ENCODE peak calls at places on chromosomes 4 and X, in seven cellular contexts. One of them, this sample, is unnamed.

GRCh38 chr4:145709843-145710242 is 29.9 kb downstream of the C4orf51 start:
- DNase-seq in osteocyte: no peak
- DNase-seq in sigmoid colon: no peak
- DNase-seq in NCI-H2081: no peak
- DNase-seq in endothelial cell of umbilical vein: no peak
- DNase-seq in neural crest cell: no peak
- DNase-seq in right lobe of liver: no peak
- DNase-seq in this sample: peak

GRCh38 chr4:115834441-115834840 is 721.0 kb upstream of the NDST4 start:
- DNase-seq in osteocyte: no peak
- DNase-seq in sigmoid colon: no peak
- DNase-seq in NCI-H2081: no peak
- DNase-seq in endothelial cell of umbilical vein: no peak
- DNase-seq in neural crest cell: no peak
- DNase-seq in right lobe of liver: no peak
- DNase-seq in this sample: no peak

GRCh38 chr4:140706276-140706625 is 49.9 kb downstream of the TBC1D9 start:
- DNase-seq in osteocyte: no peak
- DNase-seq in sigmoid colon: no peak
- DNase-seq in NCI-H2081: no peak
- DNase-seq in endothelial cell of umbilical vein: peak
- DNase-seq in neural crest cell: no peak
- DNase-seq in right lobe of liver: no peak
- DNase-seq in this sample: peak

GRCh38 chr4:109607976-109608375 is 47.9 kb downstream of the MCUB start:
- DNase-seq in osteocyte: no peak
- DNase-seq in sigmoid colon: no peak
- DNase-seq in NCI-H2081: no peak
- DNase-seq in endothelial cell of umbilical vein: no peak
- DNase-seq in neural crest cell: no peak
- DNase-seq in right lobe of liver: no peak
- DNase-seq in this sample: no peak

GRCh38 chr4:87807402-87807801 is 8.0 kb downstream of the IBSP start:
- DNase-seq in osteocyte: no peak
- DNase-seq in sigmoid colon: no peak
- DNase-seq in NCI-H2081: no peak
- DNase-seq in endothelial cell of umbilical vein: no peak
- DNase-seq in neural crest cell: no peak
- DNase-seq in right lobe of liver: no peak
- DNase-seq in this sample: peak

GRCh38 chr4:155025762-155026457 is 182.5 kb upstream of the NPY2R start:
- DNase-seq in osteocyte: no peak
- DNase-seq in sigmoid colon: no peak
- DNase-seq in NCI-H2081: no peak
- DNase-seq in endothelial cell of umbilical vein: peak
- DNase-seq in neural crest cell: peak
- DNase-seq in right lobe of liver: no peak
- DNase-seq in this sample: peak

GRCh38 chr4:120683902-120684540 is 238.5 kb downstream of the PRDM5 start:
- DNase-seq in osteocyte: no peak
- DNase-seq in sigmoid colon: no peak
- DNase-seq in NCI-H2081: no peak
- DNase-seq in endothelial cell of umbilical vein: peak
- DNase-seq in neural crest cell: no peak
- DNase-seq in right lobe of liver: no peak
- DNase-seq in this sample: no peak

GRCh38 chr4:122503214-122503613 is 46.7 kb upstream of the IL2 start:
- DNase-seq in osteocyte: no peak
- DNase-seq in sigmoid colon: no peak
- DNase-seq in NCI-H2081: no peak
- DNase-seq in endothelial cell of umbilical vein: peak
- DNase-seq in neural crest cell: no peak
- DNase-seq in right lobe of liver: no peak
- DNase-seq in this sample: peak

GRCh38 chr4:152936446-152937279 is 540 bp downstream of the FHDC1 start:
- DNase-seq in osteocyte: no peak
- DNase-seq in sigmoid colon: no peak
- DNase-seq in NCI-H2081: no peak
- DNase-seq in endothelial cell of umbilical vein: peak
- DNase-seq in neural crest cell: peak
- DNase-seq in right lobe of liver: peak
- DNase-seq in this sample: no peak

GRCh38 chrX:40085086-40085551 is 12.6 kb downstream of the BCOR start:
- DNase-seq in osteocyte: no peak
- DNase-seq in sigmoid colon: no peak
- DNase-seq in NCI-H2081: no peak
- DNase-seq in endothelial cell of umbilical vein: peak
- DNase-seq in neural crest cell: no peak
- DNase-seq in right lobe of liver: no peak
- DNase-seq in this sample: peak

GRCh38 chr4:70473691-70474090 is 1.7 kb downstream of the MUC7 start:
- DNase-seq in osteocyte: no peak
- DNase-seq in sigmoid colon: no peak
- DNase-seq in NCI-H2081: no peak
- DNase-seq in endothelial cell of umbilical vein: no peak
- DNase-seq in neural crest cell: no peak
- DNase-seq in right lobe of liver: no peak
- DNase-seq in this sample: no peak

GRCh38 chr4:15913631-15913970 is 24.9 kb downstream of the FGFBP1 start:
- DNase-seq in osteocyte: no peak
- DNase-seq in sigmoid colon: no peak
- DNase-seq in NCI-H2081: no peak
- DNase-seq in endothelial cell of umbilical vein: peak
- DNase-seq in neural crest cell: no peak
- DNase-seq in right lobe of liver: no peak
- DNase-seq in this sample: peak

GRCh38 chr4:55446578-55446922 is 50.8 kb downstream of the TMEM165 start:
- DNase-seq in osteocyte: no peak
- DNase-seq in sigmoid colon: no peak
- DNase-seq in NCI-H2081: no peak
- DNase-seq in endothelial cell of umbilical vein: no peak
- DNase-seq in neural crest cell: no peak
- DNase-seq in right lobe of liver: no peak
- DNase-seq in this sample: no peak